ENCODE peak calls at places on chromosomes 4 and X, in six cellular contexts. R is neural crest cell, N is hypothalamus, T is heart right ventricle, A is NCI-H1092 treated with DMSO at 0.1 percent for 48 hours, Z is NAMALWA. P is an unnamed sample.

GRCh38 chr4:95209942-95210341 is 338.8 kb downstream of the UNC5C start:
- DNase-seq in R (no peak), N (no peak), T (no peak), A (no peak), Z (no peak), P (no peak)

GRCh38 chrX:68183612-68184214 is 249.6 kb downstream of the OPHN1 start:
- DNase-seq in R (peak), N (no peak), T (no peak), A (peak), Z (peak), P (no peak)

GRCh38 chr4:24594887-24595286 is 10.5 kb upstream of the DHX15 start:
- DNase-seq in R (no peak), N (no peak), T (no peak), A (no peak), Z (no peak), P (no peak)

GRCh38 chr4:159837071-159837470 is 734.2 kb downstream of the RAPGEF2 start:
- DNase-seq in R (no peak), N (no peak), T (no peak), A (no peak), Z (no peak), P (no peak)

GRCh38 chrX:85955510-85955909 is 91.8 kb downstream of the CHM start:
- DNase-seq in R (no peak), N (no peak), T (no peak), A (no peak), Z (no peak), P (no peak)

GRCh38 chrX:63458981-63459380 is 107.8 kb upstream of the SPIN4 start:
- DNase-seq in R (no peak), N (no peak), T (no peak), A (no peak), Z (no peak), P (no peak)

GRCh38 chr4:185656467-185656890 is 121.2 kb upstream of the PDLIM3 start:
- DNase-seq in R (no peak), N (peak), T (peak), A (no peak), Z (no peak), P (no peak)

GRCh38 chr4:57103051-57103450 is 7.1 kb downstream of the IGFBP7 start:
- DNase-seq in R (no peak), N (no peak), T (peak), A (no peak), Z (no peak), P (no peak)

GRCh38 chr4:110335399-110335798 is 137.0 kb upstream of the ELOVL6 start:
- DNase-seq in R (no peak), N (no peak), T (no peak), A (no peak), Z (no peak), P (no peak)

GRCh38 chrX:51494409-51494808 is 2.0 kb downstream of the NUDT11 start:
- DNase-seq in R (no peak), N (no peak), T (no peak), A (no peak), Z (peak), P (no peak)

GRCh38 chr4:78766026-78766425 is 10.1 kb upstream of the BMP2K start:
- DNase-seq in R (no peak), N (no peak), T (no peak), A (no peak), Z (no peak), P (no peak)

GRCh38 chrX:123336666-123337065 is 152.6 kb downstream of the GRIA3 start:
- DNase-seq in R (no peak), N (no peak), T (no peak), A (no peak), Z (no peak), P (no peak)

GRCh38 chr4:1196421-1197183 is 24.2 kb upstream of the SPON2 start:
- DNase-seq in R (no peak), N (no peak), T (no peak), A (no peak), Z (no peak), P (no peak)

GRCh38 chrX:103248553-103248952 is 6.4 kb downstream of the TCEAL8 start:
- DNase-seq in R (no peak), N (no peak), T (no peak), A (peak), Z (peak), P (no peak)

P was measured in ecto neural progenitor cell.